ENCODE peak calls at places on chromosomes 13 and 19, in six cellular contexts. One of them, this sample, is unnamed.

GRCh38 chr19:51751655-51752054 is at the start of gene FPR1:
- DNase-seq in BJ: no peak
- DNase-seq in CD8-positive, alpha-beta memory T cell: no peak
- DNase-seq in activated T-helper 1 cell treated with anti-CD3 and anti-CD28 coated beads, Interleukin-2, amount 50 U/mL, for 16 hours: no peak
- DNase-seq in hippocampal formation: no peak
- DNase-seq in WTC11: no peak
- DNase-seq in this sample: no peak

GRCh38 chr13:111304041-111304544 is 16.3 kb upstream of the TEX29 start:
- DNase-seq in BJ: no peak
- DNase-seq in CD8-positive, alpha-beta memory T cell: no peak
- DNase-seq in activated T-helper 1 cell treated with anti-CD3 and anti-CD28 coated beads, Interleukin-2, amount 50 U/mL, for 16 hours: no peak
- DNase-seq in hippocampal formation: no peak
- DNase-seq in WTC11: no peak
- DNase-seq in this sample: no peak

GRCh38 chr19:44841255-44841654 is 4.8 kb upstream of the NECTIN2 start:
- DNase-seq in BJ: no peak
- DNase-seq in CD8-positive, alpha-beta memory T cell: no peak
- DNase-seq in activated T-helper 1 cell treated with anti-CD3 and anti-CD28 coated beads, Interleukin-2, amount 50 U/mL, for 16 hours: no peak
- DNase-seq in hippocampal formation: no peak
- DNase-seq in WTC11: no peak
- DNase-seq in this sample: no peak

GRCh38 chr19:35618857-35619256 is 6.3 kb downstream of the HAUS5 start:
- DNase-seq in BJ: no peak
- DNase-seq in CD8-positive, alpha-beta memory T cell: no peak
- DNase-seq in activated T-helper 1 cell treated with anti-CD3 and anti-CD28 coated beads, Interleukin-2, amount 50 U/mL, for 16 hours: no peak
- DNase-seq in hippocampal formation: no peak
- DNase-seq in WTC11: peak; percentile 52
- DNase-seq in this sample: no peak

GRCh38 chr19:45200614-45201013 is 22.0 kb downstream of the BLOC1S3 start:
- DNase-seq in BJ: no peak
- DNase-seq in CD8-positive, alpha-beta memory T cell: no peak
- DNase-seq in activated T-helper 1 cell treated with anti-CD3 and anti-CD28 coated beads, Interleukin-2, amount 50 U/mL, for 16 hours: no peak
- DNase-seq in hippocampal formation: no peak
- DNase-seq in WTC11: peak; percentile 75
- DNase-seq in this sample: no peak

GRCh38 chr19:38551450-38551813 is 66.3 kb downstream of the MAP4K1 start:
- DNase-seq in BJ: no peak
- DNase-seq in CD8-positive, alpha-beta memory T cell: no peak
- DNase-seq in activated T-helper 1 cell treated with anti-CD3 and anti-CD28 coated beads, Interleukin-2, amount 50 U/mL, for 16 hours: no peak
- DNase-seq in hippocampal formation: no peak
- DNase-seq in WTC11: no peak
- DNase-seq in this sample: no peak

GRCh38 chr19:39498262-39499081 is at the start of gene DLL3:
- DNase-seq in BJ: no peak
- DNase-seq in CD8-positive, alpha-beta memory T cell: no peak
- DNase-seq in activated T-helper 1 cell treated with anti-CD3 and anti-CD28 coated beads, Interleukin-2, amount 50 U/mL, for 16 hours: no peak
- DNase-seq in hippocampal formation: no peak
- DNase-seq in WTC11: peak; percentile 52
- DNase-seq in this sample: peak; percentile 24

GRCh38 chr19:44212865-44213346 is 574 bp downstream of the ZNF227 start:
- DNase-seq in BJ: no peak
- DNase-seq in CD8-positive, alpha-beta memory T cell: no peak
- DNase-seq in activated T-helper 1 cell treated with anti-CD3 and anti-CD28 coated beads, Interleukin-2, amount 50 U/mL, for 16 hours: no peak
- DNase-seq in hippocampal formation: no peak
- DNase-seq in WTC11: no peak
- DNase-seq in this sample: no peak

GRCh38 chr13:111620586-111620985 is 300.1 kb downstream of the TEX29 start:
- DNase-seq in BJ: no peak
- DNase-seq in CD8-positive, alpha-beta memory T cell: no peak
- DNase-seq in activated T-helper 1 cell treated with anti-CD3 and anti-CD28 coated beads, Interleukin-2, amount 50 U/mL, for 16 hours: no peak
- DNase-seq in hippocampal formation: no peak
- DNase-seq in WTC11: no peak
- DNase-seq in this sample: no peak

GRCh38 chr13:27482996-27483395 is 32.6 kb upstream of the MTIF3 start:
- DNase-seq in BJ: no peak
- DNase-seq in CD8-positive, alpha-beta memory T cell: no peak
- DNase-seq in activated T-helper 1 cell treated with anti-CD3 and anti-CD28 coated beads, Interleukin-2, amount 50 U/mL, for 16 hours: no peak
- DNase-seq in hippocampal formation: no peak
- DNase-seq in WTC11: no peak
- DNase-seq in this sample: no peak

This sample was measured in naive thymus-derived CD4-positive, alpha-beta T cell.